ENCODE peak calls at places on chromosomes 4 and X, in eight cellular contexts. D, R, Z, A, V, O, J and P are unnamed samples.

GRCh38 chr4:165293061-165293460 is 34.4 kb upstream of the MSMO1 start:
- DNase-seq in D (no peak), R (no peak), Z (no peak), A (no peak), V (no peak), O (no peak), J (no peak), P (no peak)

GRCh38 chr4:48778431-48779094 is 1.5 kb downstream of the FRYL start:
- DNase-seq in D (no peak), R (peak; percentile 66), Z (no peak), A (no peak), V (no peak), O (peak; percentile 64), J (peak; percentile 19), P (no peak)

GRCh38 chr4:106264331-106264728 is 51.7 kb downstream of the TBCK start:
- DNase-seq in D (no peak), R (peak; percentile 51), Z (no peak), A (no peak), V (no peak), O (peak; percentile 14), J (peak; percentile 23), P (no peak)

GRCh38 chr4:39029752-39030694 is 2.2 kb downstream of the TMEM156 start:
- DNase-seq in D (no peak), R (no peak), Z (no peak), A (no peak), V (no peak), O (no peak), J (no peak), P (no peak)

GRCh38 chrX:68114573-68115199 is 318.6 kb downstream of the OPHN1 start:
- DNase-seq in D (no peak), R (no peak), Z (no peak), A (no peak), V (no peak), O (peak; percentile 7), J (peak; percentile 49), P (no peak)

GRCh38 chr4:62709618-62710252 is 1509.6 kb downstream of the ADGRL3 start:
- DNase-seq in D (no peak), R (peak; percentile 81), Z (no peak), A (peak; percentile 42), V (no peak), O (peak; percentile 35), J (peak; percentile 28), P (peak; percentile 25)

GRCh38 chr4:183173580-183174526 is 74.8 kb downstream of the WWC2 start:
- DNase-seq in D (no peak), R (no peak), Z (no peak), A (no peak), V (no peak), O (peak; percentile 40), J (peak; percentile 26), P (no peak)

GRCh38 chr4:38676986-38677385 is 13.0 kb downstream of the KLF3 start:
- DNase-seq in D (no peak), R (no peak), Z (no peak), A (no peak), V (no peak), O (no peak), J (no peak), P (no peak)

GRCh38 chr4:151885123-151885522 is 124.3 kb upstream of the GATB start:
- DNase-seq in D (no peak), R (no peak), Z (no peak), A (no peak), V (no peak), O (no peak), J (no peak), P (no peak)

GRCh38 chrX:70254063-70254400 is 6.0 kb downstream of the P2RY4 start:
- DNase-seq in D (no peak), R (no peak), Z (no peak), A (no peak), V (no peak), O (no peak), J (no peak), P (no peak)

GRCh38 chr4:142687547-142688275 is 158.4 kb downstream of the INPP4B start:
- DNase-seq in D (no peak), R (no peak), Z (no peak), A (no peak), V (no peak), O (no peak), J (no peak), P (no peak)

GRCh38 chr4:143455211-143455610 is 58.3 kb upstream of the SMARCA5 start:
- DNase-seq in D (no peak), R (no peak), Z (no peak), A (no peak), V (no peak), O (peak; percentile 43), J (peak; percentile 2), P (no peak)

GRCh38 chr4:54659213-54660144 is 1.7 kb downstream of the KIT start:
- DNase-seq in D (no peak), R (peak; percentile 73), Z (no peak), A (peak; percentile 27), V (no peak), O (peak; percentile 33), J (no peak), P (no peak)

GRCh38 chr4:107699466-107700206 is 20.4 kb downstream of the PAPSS1 start:
- DNase-seq in D (no peak), R (no peak), Z (no peak), A (no peak), V (no peak), O (peak; percentile 24), J (no peak), P (no peak)

GRCh38 chr4:119729815-119730643 is 101.4 kb upstream of the PDE5A start:
- DNase-seq in D (no peak), R (no peak), Z (no peak), A (no peak), V (no peak), O (peak; percentile 73), J (peak; percentile 92), P (peak; percentile 27)

GRCh38 chr4:38774181-38774580 is 8.6 kb downstream of the TLR10 start:
- DNase-seq in D (no peak), R (no peak), Z (no peak), A (no peak), V (no peak), O (peak; percentile 47), J (no peak), P (no peak)

GRCh38 chrX:9278475-9279270 is 186.2 kb upstream of the TBL1X start:
- DNase-seq in D (no peak), R (no peak), Z (no peak), A (no peak), V (no peak), O (peak; percentile 10), J (no peak), P (no peak)

GRCh38 chr4:74094227-74094626 is 4.8 kb downstream of the CXCL2 start:
- DNase-seq in D (no peak), R (no peak), Z (no peak), A (no peak), V (no peak), O (no peak), J (no peak), P (no peak)

GRCh38 chrX:138026211-138026610 is 460.3 kb downstream of the ZIC3 start:
- DNase-seq in D (no peak), R (peak; percentile 63), Z (no peak), A (no peak), V (no peak), O (no peak), J (no peak), P (peak; percentile 42)

GRCh38 chr4:184434496-184435066 is 39.8 kb downstream of the IRF2 start:
- DNase-seq in D (no peak), R (no peak), Z (no peak), A (no peak), V (no peak), O (no peak), J (no peak), P (no peak)

GRCh38 chr4:67371563-67371962 is 173.7 kb downstream of the CENPC start:
- DNase-seq in D (no peak), R (no peak), Z (no peak), A (no peak), V (no peak), O (peak; percentile 10), J (no peak), P (no peak)

GRCh38 chr4:101699441-101700117 is 91.0 kb upstream of the BANK1 start:
- DNase-seq in D (no peak), R (no peak), Z (no peak), A (no peak), V (no peak), O (no peak), J (no peak), P (no peak)

GRCh38 chrX:11296051-11296450 is 2.8 kb downstream of the AMELX start:
- DNase-seq in D (no peak), R (peak; percentile 83), Z (no peak), A (peak; percentile 63), V (no peak), O (no peak), J (no peak), P (peak; percentile 53)

GRCh38 chrX:120740072-120740471 is 110.2 kb upstream of the C1GALT1C1 start:
- DNase-seq in D (no peak), R (no peak), Z (no peak), A (no peak), V (no peak), O (no peak), J (no peak), P (no peak)

GRCh38 chrX:120419465-120419864 is 49.6 kb downstream of the LAMP2 start:
- DNase-seq in D (no peak), R (no peak), Z (no peak), A (no peak), V (no peak), O (no peak), J (no peak), P (no peak)

GRCh38 chr4:139887962-139888735 is 222.5 kb downstream of the MGST2 start:
- DNase-seq in D (no peak), R (peak; percentile 44), Z (no peak), A (peak; percentile 50), V (no peak), O (no peak), J (no peak), P (peak; percentile 52)

GRCh38 chr4:37872310-37872988 is 18.4 kb upstream of the TBC1D1 start:
- DNase-seq in D (no peak), R (no peak), Z (no peak), A (no peak), V (no peak), O (no peak), J (no peak), P (no peak)

GRCh38 chr4:155665054-155665453 is 1.6 kb upstream of the GUCY1A1 start:
- DNase-seq in D (no peak), R (no peak), Z (no peak), A (no peak), V (no peak), O (no peak), J (no peak), P (no peak)

GRCh38 chr4:101067383-101067782 is 279.9 kb downstream of the PPP3CA start:
- DNase-seq in D (no peak), R (no peak), Z (no peak), A (no peak), V (no peak), O (peak; percentile 35), J (no peak), P (no peak)

GRCh38 chr4:19930742-19931141 is 321.0 kb upstream of the SLIT2 start:
- DNase-seq in D (no peak), R (no peak), Z (no peak), A (no peak), V (no peak), O (no peak), J (no peak), P (no peak)

GRCh38 chr4:57280481-57280880 is 170.3 kb upstream of the IGFBP7 start:
- DNase-seq in D (no peak), R (no peak), Z (no peak), A (no peak), V (no peak), O (no peak), J (no peak), P (no peak)

GRCh38 chrX:40166582-40166981 is 68.8 kb upstream of the BCOR start:
- DNase-seq in D (no peak), R (peak; percentile 89), Z (no peak), A (no peak), V (no peak), O (no peak), J (no peak), P (peak; percentile 63)

GRCh38 chrX:134548257-134548732 is 88.3 kb downstream of the HPRT1 start:
- DNase-seq in D (no peak), R (peak; percentile 56), Z (peak; percentile 15), A (no peak), V (no peak), O (peak; percentile 34), J (no peak), P (no peak)